ENCODE peak calls at places on chromosomes 13 and 19, in five cellular contexts. One of them, this sample, is unnamed.

GRCh38 chr19:38361633-38362075 is 12.7 kb upstream of the PSMD8 start:
- DNase-seq in occipital lobe: peak
- DNase-seq in T47D: peak
- DNase-seq in tibial artery: peak
- DNase-seq in HuH-7.5: peak
- DNase-seq in this sample: peak

GRCh38 chr19:20321139-20321656 is 154.2 kb downstream of the ZNF486 start:
- DNase-seq in HuH-7.5: no peak
- DNase-seq in T47D: peak
- DNase-seq in tibial artery: no peak
- DNase-seq in occipital lobe: no peak
- DNase-seq in this sample: no peak

GRCh38 chr13:114115191-114115671 is 17.2 kb downstream of the RASA3 start:
- DNase-seq in HuH-7.5: no peak
- DNase-seq in T47D: no peak
- DNase-seq in tibial artery: peak
- DNase-seq in occipital lobe: no peak
- DNase-seq in this sample: peak

GRCh38 chr13:22468055-22468454 is 712.7 kb upstream of the SGCG start:
- DNase-seq in HuH-7.5: no peak
- DNase-seq in tibial artery: no peak
- DNase-seq in occipital lobe: no peak
- DNase-seq in T47D: no peak
- DNase-seq in this sample: no peak

GRCh38 chr13:77143325-77143907 is 116.5 kb upstream of the FBXL3 start:
- DNase-seq in HuH-7.5: no peak
- DNase-seq in occipital lobe: no peak
- DNase-seq in tibial artery: no peak
- DNase-seq in T47D: peak
- DNase-seq in this sample: no peak

GRCh38 chr19:51047031-51047335 is 12.2 kb upstream of the KLK12 start:
- DNase-seq in T47D: no peak
- DNase-seq in tibial artery: no peak
- DNase-seq in occipital lobe: no peak
- DNase-seq in HuH-7.5: no peak
- DNase-seq in this sample: peak

GRCh38 chr13:51154029-51154555 is 43.0 kb upstream of the C13orf42 start:
- DNase-seq in tibial artery: no peak
- DNase-seq in T47D: no peak
- DNase-seq in occipital lobe: peak
- DNase-seq in HuH-7.5: no peak
- DNase-seq in this sample: no peak

GRCh38 chr19:50489461-50490011 is 12.9 kb upstream of the GARIN5A start:
- DNase-seq in HuH-7.5: no peak
- DNase-seq in occipital lobe: no peak
- DNase-seq in T47D: no peak
- DNase-seq in tibial artery: no peak
- DNase-seq in this sample: no peak

GRCh38 chr13:30884543-30884942 is 21.5 kb upstream of the MEDAG start:
- DNase-seq in tibial artery: no peak
- DNase-seq in T47D: peak
- DNase-seq in occipital lobe: no peak
- DNase-seq in HuH-7.5: no peak
- DNase-seq in this sample: no peak

GRCh38 chr19:10863107-10863700 is 8.1 kb upstream of the CARM1 start:
- DNase-seq in occipital lobe: no peak
- DNase-seq in T47D: peak
- DNase-seq in tibial artery: peak
- DNase-seq in HuH-7.5: no peak
- DNase-seq in this sample: no peak

GRCh38 chr19:13585512-13585911 is 79.2 kb upstream of the CACNA1A start:
- DNase-seq in HuH-7.5: no peak
- DNase-seq in occipital lobe: no peak
- DNase-seq in tibial artery: no peak
- DNase-seq in T47D: no peak
- DNase-seq in this sample: no peak

GRCh38 chr13:67950594-67950993 is 720.5 kb upstream of the PCDH9 start:
- DNase-seq in T47D: no peak
- DNase-seq in occipital lobe: no peak
- DNase-seq in HuH-7.5: no peak
- DNase-seq in tibial artery: no peak
- DNase-seq in this sample: no peak